ENCODE peak calls at places on chromosomes 5 and 9, in seven cellular contexts. U, Z, H, K, R, Q and E are unnamed samples.

GRCh38 chr9:6024035-6024554 is 8.7 kb upstream of the RANBP6 start:
- DNase-seq in K (peak), U (no peak), Q (no peak), H (peak), Z (no peak), R (no peak), E (no peak)

GRCh38 chr9:35954942-35955546 is 2.9 kb downstream of the OR2S2 start:
- DNase-seq in U (no peak), H (peak), K (peak), Q (peak), R (no peak), Z (no peak), E (no peak)

GRCh38 chr9:136093995-136094881 is 851 bp downstream of the NACC2 start:
- DNase-seq in H (peak), U (peak), R (peak), Q (peak), Z (peak), K (no peak), E (no peak)

GRCh38 chr5:24819841-24820240 is 175.1 kb upstream of the CDH10 start:
- DNase-seq in U (no peak), Q (no peak), H (no peak), Z (no peak), R (no peak), K (no peak), E (no peak)

GRCh38 chr5:94174748-94175411 is 433.5 kb upstream of the POU5F2 start:
- DNase-seq in R (no peak), U (no peak), Z (no peak), H (no peak), Q (no peak), K (no peak), E (no peak)

GRCh38 chr9:128675382-128675781 is 13.6 kb upstream of the SET start:
- DNase-seq in Q (no peak), Z (no peak), U (no peak), R (no peak), K (no peak), H (no peak), E (no peak)

GRCh38 chr5:76960004-76960625 is 7.3 kb downstream of the CRHBP start:
- DNase-seq in Z (no peak), K (peak), R (no peak), U (no peak), Q (no peak), H (no peak), E (no peak)

GRCh38 chr9:34540826-34541225 is 18.0 kb upstream of the ENHO start:
- DNase-seq in H (no peak), R (no peak), Q (peak), Z (no peak), K (no peak), U (no peak), E (no peak)

GRCh38 chr9:96186601-96187011 is 115.4 kb downstream of the HSD17B3 start:
- DNase-seq in H (peak), Q (no peak), K (no peak), U (no peak), Z (peak), R (no peak), E (no peak)

GRCh38 chr9:127634698-127635097 is 22.6 kb downstream of the STXBP1 start:
- DNase-seq in K (peak), Z (no peak), Q (no peak), R (no peak), U (no peak), H (no peak), E (no peak)

GRCh38 chr5:160266044-160266718 is 36.9 kb downstream of the FABP6 start:
- DNase-seq in K (no peak), R (no peak), Q (no peak), U (no peak), Z (peak), H (no peak), E (no peak)

GRCh38 chr5:124747770-124748686 is 1.6 kb upstream of the ZNF608 start:
- DNase-seq in K (peak), Z (no peak), U (no peak), Q (no peak), H (peak), R (no peak), E (peak)

GRCh38 chr9:87746186-87746585 is 20.3 kb downstream of the CTSL start:
- DNase-seq in Z (no peak), R (no peak), K (no peak), U (no peak), H (no peak), Q (no peak), E (no peak)

GRCh38 chr9:128078504-128079434 is 10.7 kb downstream of the SLC25A25 start:
- DNase-seq in U (no peak), R (no peak), Z (no peak), K (no peak), H (no peak), Q (peak), E (no peak)

GRCh38 chr9:68981825-68982224 is 32.1 kb downstream of the PRKACG start:
- DNase-seq in Q (no peak), K (peak), Z (no peak), U (no peak), R (no peak), H (no peak), E (no peak)

GRCh38 chr5:80956272-80956671 is 3.9 kb upstream of the RASGRF2 start:
- DNase-seq in U (no peak), Q (no peak), K (no peak), R (no peak), H (no peak), Z (no peak), E (no peak)

GRCh38 chr5:76958976-76959767 is 6.3 kb downstream of the CRHBP start:
- DNase-seq in R (no peak), H (no peak), U (no peak), Z (no peak), K (peak), Q (no peak), E (no peak)

GRCh38 chr5:180289433-180289832 is 2.5 kb downstream of the MAPK9 start:
- DNase-seq in Z (no peak), K (no peak), U (no peak), R (peak), H (no peak), Q (no peak), E (no peak)

GRCh38 chr9:98248737-98249474 is 6.5 kb downstream of the TBC1D2 start:
- DNase-seq in R (no peak), H (no peak), K (no peak), Q (peak), U (peak), Z (peak), E (no peak)

GRCh38 chr9:33166263-33167083 is 663 bp downstream of the B4GALT1 start:
- DNase-seq in H (peak), Z (no peak), K (peak), R (peak), U (peak), Q (peak), E (peak)

GRCh38 chr9:18980124-18980660 is 52.8 kb downstream of the SAXO1 start:
- DNase-seq in K (no peak), H (no peak), U (no peak), R (no peak), Q (no peak), Z (no peak), E (no peak)

GRCh38 chr9:5953743-5954707 is 61.4 kb downstream of the RANBP6 start:
- DNase-seq in Q (no peak), K (no peak), H (no peak), Z (no peak), U (no peak), R (no peak), E (no peak)

GRCh38 chr5:122844136-122844915 is 1.1 kb upstream of the SNX24 start:
- DNase-seq in K (peak), Q (no peak), H (peak), Z (no peak), R (no peak), U (no peak), E (no peak)

GRCh38 chr9:87223397-87224246 is 274.0 kb upstream of the DAPK1 start:
- DNase-seq in Z (no peak), H (no peak), U (no peak), R (peak), Q (no peak), K (no peak), E (no peak)

GRCh38 chr5:79712741-79713140 is 23.1 kb downstream of the CMYA5 start:
- DNase-seq in H (no peak), U (no peak), Q (no peak), Z (no peak), K (no peak), R (no peak), E (no peak)

GRCh38 chr5:1134478-1134877 is 22.6 kb upstream of the SLC12A7 start:
- DNase-seq in U (no peak), R (no peak), Q (no peak), Z (no peak), K (peak), H (no peak), E (no peak)

GRCh38 chr5:87113848-87114247 is 153.8 kb upstream of the RASA1 start:
- DNase-seq in U (no peak), K (no peak), R (no peak), H (no peak), Q (no peak), Z (no peak), E (no peak)

GRCh38 chr9:37620386-37620785 is 28.0 kb upstream of the TOMM5 start:
- DNase-seq in R (no peak), H (no peak), U (no peak), Q (no peak), Z (no peak), K (no peak), E (no peak)

GRCh38 chr5:126490167-126490937 is 67.1 kb downstream of the GRAMD2B start:
- DNase-seq in H (peak), R (peak), Z (no peak), Q (no peak), U (no peak), K (no peak), E (no peak)

GRCh38 chr5:152349683-152350526 is 55.2 kb downstream of the NMUR2 start:
- DNase-seq in U (peak), H (peak), K (peak), Q (peak), Z (peak), R (no peak), E (no peak)

GRCh38 chr5:72433520-72433919 is 73.7 kb downstream of the ZNF366 start:
- DNase-seq in H (no peak), R (no peak), U (no peak), Z (no peak), K (no peak), Q (no peak), E (no peak)

GRCh38 chr9:37053684-37054512 is 19.8 kb upstream of the PAX5 start:
- DNase-seq in R (no peak), U (no peak), H (peak), K (no peak), Q (no peak), Z (no peak), E (no peak)

GRCh38 chr9:82438581-82438980 is 450.0 kb downstream of the SPATA31D1 start:
- DNase-seq in H (no peak), U (no peak), R (no peak), Q (no peak), K (no peak), Z (no peak), E (no peak)

GRCh38 chr5:66142417-66142816 is 1.7 kb upstream of the SREK1 start:
- DNase-seq in K (no peak), U (no peak), R (no peak), Z (no peak), H (no peak), Q (no peak), E (no peak)
- TF ChIP-seq CTCF in K (no peak), U (no peak), R (no peak), Z (no peak), H (no peak), Q (no peak), E (no peak)

DNA sequence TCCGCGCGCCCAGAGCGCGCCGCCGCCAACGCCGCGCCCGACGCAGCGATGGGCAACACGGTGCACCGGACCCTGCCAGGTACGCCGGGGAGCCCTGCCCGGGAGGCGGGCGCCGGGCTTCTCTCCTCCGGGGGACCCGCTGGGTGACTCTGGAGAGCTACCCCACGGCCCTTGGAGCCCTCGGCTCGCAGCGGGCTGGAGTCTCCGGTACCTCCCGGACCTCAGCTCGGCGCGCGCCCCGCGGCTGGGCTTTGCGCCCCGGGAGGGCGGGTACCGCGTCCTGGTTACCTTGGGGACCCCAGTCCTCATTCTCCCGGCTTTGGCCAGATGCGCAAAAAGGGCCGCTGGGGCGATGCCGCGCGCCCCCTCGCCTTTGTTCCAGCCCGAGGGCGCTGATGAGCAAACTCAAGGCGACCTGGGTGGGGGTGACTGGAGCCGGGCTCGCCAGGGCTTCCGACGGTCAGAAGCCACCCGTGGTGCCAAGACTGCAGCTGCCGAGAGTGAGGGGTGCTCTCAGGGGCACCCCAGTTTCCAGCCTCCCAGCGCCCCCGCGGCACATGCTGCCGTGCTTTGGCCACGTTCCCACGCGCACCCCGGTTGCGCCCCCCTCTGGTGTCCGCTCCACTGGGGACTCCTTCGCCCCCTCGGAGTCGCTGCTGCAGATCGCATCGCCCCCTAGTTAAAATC is 439 bp downstream of the NEURL1B start:
- DNase-seq in K (no peak), H (peak), R (no peak), Z (peak), Q (no peak), U (peak), E (no peak)
- TF ChIP-seq CTCF in K (no peak), H (peak), R (no peak), Z (no peak), Q (no peak), U (no peak), E (no peak)

GRCh38 chr5:59188415-59189225 is 605.7 kb downstream of the RAB3C start:
- DNase-seq in Z (peak), U (peak), R (peak), K (peak), H (peak), Q (peak), E (peak)
- TF ChIP-seq CTCF in Z (peak), U (peak), R (peak), K (peak), H (peak), Q (peak), E (peak)

DNA sequence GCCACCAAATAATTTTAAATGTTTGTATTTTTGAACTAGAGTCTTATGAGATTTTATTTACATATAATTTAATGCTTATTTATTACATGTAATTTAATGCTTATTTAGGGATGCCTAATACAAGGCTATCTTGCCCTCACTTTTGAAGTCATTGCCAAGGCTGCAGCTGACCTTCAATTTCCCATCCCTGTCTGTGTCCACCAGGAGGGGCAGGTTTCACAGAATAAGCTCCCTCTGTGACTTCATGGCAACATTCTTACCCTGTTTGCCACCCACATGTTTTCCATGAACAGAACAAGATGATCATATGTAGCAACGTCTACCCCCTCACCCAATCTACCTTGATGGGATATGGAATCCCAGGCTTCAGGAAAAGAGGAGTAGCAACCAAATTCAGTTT is 27.0 kb downstream of the C5 start:
- DNase-seq in Q (no peak), R (no peak), K (no peak), H (no peak), Z (no peak), U (no peak), E (no peak)
- TF ChIP-seq CTCF in Q (no peak), R (no peak), K (no peak), H (no peak), Z (no peak), U (no peak), E (no peak)

DNA sequence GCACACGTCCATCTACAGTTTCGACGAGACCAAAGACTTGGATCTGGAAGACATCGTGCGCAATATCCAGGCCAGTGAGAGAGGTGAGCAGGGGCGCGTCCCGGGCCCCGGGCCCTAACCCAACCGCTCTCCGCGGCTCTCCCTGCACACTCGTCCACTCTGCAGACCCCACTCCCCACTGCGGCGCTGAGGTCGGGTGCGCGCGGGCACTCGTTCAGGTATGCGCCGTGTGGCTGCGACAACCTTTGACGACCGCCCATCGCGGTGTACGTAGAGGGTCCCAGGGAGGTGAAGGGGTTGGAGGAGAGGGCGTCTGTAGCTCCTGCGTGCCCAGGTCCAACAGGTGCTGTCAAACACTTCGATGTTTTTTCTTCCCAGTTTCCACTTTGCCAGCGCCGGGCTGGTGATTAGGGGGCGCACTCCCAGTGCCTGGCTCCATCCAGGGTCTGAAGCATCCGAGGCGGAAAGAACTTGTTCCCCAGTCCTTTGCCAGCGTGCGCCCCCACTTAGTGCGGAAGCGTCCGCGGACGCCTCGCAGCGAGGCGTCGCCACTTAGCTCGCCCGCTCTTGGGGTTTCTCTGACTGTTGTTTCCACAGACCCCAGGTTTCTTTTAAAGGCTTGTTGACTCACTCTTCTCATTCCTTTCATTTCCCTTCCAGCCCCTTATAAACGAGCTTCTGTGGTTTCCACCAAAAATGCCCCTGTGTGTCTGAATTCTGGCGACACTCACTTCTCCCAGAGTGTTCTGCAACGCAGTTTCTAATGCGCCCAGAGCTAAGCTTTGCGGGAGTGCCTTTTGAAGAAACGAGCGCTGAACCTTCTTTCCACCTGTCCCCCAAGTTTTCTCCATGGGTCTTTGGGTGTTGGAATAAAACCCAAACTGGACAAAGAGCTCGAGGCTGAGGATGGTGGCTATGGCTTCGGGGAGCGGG is 1.6 kb downstream of the NPR3 start:
- DNase-seq in Q (no peak), K (no peak), Z (no peak), R (no peak), H (peak), U (no peak), E (no peak)
- TF ChIP-seq CTCF in Q (no peak), K (no peak), Z (no peak), R (no peak), H (peak), U (no peak), E (no peak)

GRCh38 chr5:149439899-149440655 is 61.0 kb upstream of the IL17B start:
- DNase-seq in R (peak), H (peak), U (no peak), K (no peak), Q (no peak), Z (no peak), E (no peak)
- TF ChIP-seq CTCF in R (peak), H (peak), U (peak), K (no peak), Q (no peak), Z (peak), E (no peak)

GRCh38 chr5:50947892-50948683 is 281.7 kb downstream of the PARP8 start:
- DNase-seq in H (no peak), R (no peak), Z (no peak), U (no peak), K (no peak), Q (no peak), E (no peak)

GRCh38 chr5:50958852-50959457 is 292.5 kb downstream of the PARP8 start:
- DNase-seq in U (no peak), K (peak), H (peak), Q (no peak), Z (no peak), R (no peak), E (no peak)

DNA sequence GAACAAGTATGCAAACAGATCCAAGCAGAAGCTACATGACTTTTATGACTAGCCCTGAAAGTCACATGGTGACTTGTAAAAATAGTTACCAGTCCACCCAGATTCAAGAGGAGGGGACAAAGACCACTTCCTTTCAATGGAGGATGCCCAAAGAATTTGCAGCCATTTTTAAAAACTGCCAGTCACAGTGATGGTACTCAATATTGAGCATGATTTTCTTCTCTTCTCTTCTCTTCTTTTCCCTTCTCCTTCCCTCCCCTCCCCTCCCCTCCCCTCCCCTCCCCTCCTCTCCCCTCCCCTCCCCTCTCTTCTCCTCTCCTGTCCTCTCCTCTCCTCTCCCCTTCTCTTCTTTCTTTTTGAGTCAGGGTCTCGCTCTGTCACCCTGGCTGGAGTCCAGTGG is 286.9 kb downstream of the PARP8 start:
- DNase-seq in U (no peak), R (no peak), Z (no peak), K (no peak), Q (no peak), H (no peak), E (no peak)
- TF ChIP-seq CTCF in U (no peak), R (no peak), Z (no peak), K (no peak), Q (no peak), H (no peak), E (no peak)